ENCODE peak calls at places on chromosome 5, in five cellular contexts. J is thoracic aorta, C is right lobe of liver, T is astrocyte, G is Caco-2. I is an unnamed sample. For H3K9me3 and H3K4me1, the result is how much of the 10 kb centered on the place peaks cover.

GRCh38 chr5:100762163-100762562 is 140.9 kb downstream of the ST8SIA4 start:
- DNase-seq in J (no peak), C (no peak), T (peak), G (no peak), I (no peak)

GRCh38 chr5:180976518-180976917 is 12.1 kb upstream of the BTNL3 start:
- DNase-seq in J (no peak), C (no peak), T (no peak), G (peak), I (no peak)

GRCh38 chr5:142783601-142784291 is 13.6 kb downstream of the ARHGAP26 start:
- DNase-seq in J (no peak), C (no peak), T (no peak), G (no peak), I (no peak)

GRCh38 chr5:1492757-1493156 is 31.0 kb downstream of the LPCAT1 start:
- DNase-seq in J (no peak), C (no peak), T (no peak), G (no peak), I (no peak)

GRCh38 chr5:54275361-54275760 is 35.0 kb downstream of the ARL15 start:
- DNase-seq in J (no peak), C (no peak), T (no peak), G (no peak), I (no peak)

GRCh38 chr5:74069741-74070140 is 443.7 kb downstream of the ARHGEF28 start:
- DNase-seq in J (no peak), C (no peak), T (no peak), G (no peak), I (no peak)

GRCh38 chr5:95759634-95760033 is 28.5 kb downstream of the RHOBTB3 start:
- DNase-seq in J (no peak), C (no peak), T (peak), G (peak), I (no peak)

GRCh38 chr5:147956064-147956841 is 49.9 kb upstream of the C5orf46 start:
- DNase-seq in J (no peak), C (no peak), T (no peak), G (no peak), I (no peak)

GRCh38 chr5:85488295-85488694 is 1103.6 kb upstream of the EDIL3 start:
- DNase-seq in J (no peak), C (no peak), T (no peak), G (no peak), I (no peak)
- H3K9me3 ChIP-seq in J (under half), C (under half), T (under half), G (under half), I (under half)

GRCh38 chr5:167171056-167171455 is 1120.4 kb upstream of the WWC1 start:
- DNase-seq in J (no peak), C (no peak), T (no peak), G (no peak), I (no peak)

GRCh38 chr5:167167191-167167590 is 1124.3 kb upstream of the WWC1 start:
- DNase-seq in J (no peak), C (no peak), T (no peak), G (no peak), I (no peak)

DNA sequence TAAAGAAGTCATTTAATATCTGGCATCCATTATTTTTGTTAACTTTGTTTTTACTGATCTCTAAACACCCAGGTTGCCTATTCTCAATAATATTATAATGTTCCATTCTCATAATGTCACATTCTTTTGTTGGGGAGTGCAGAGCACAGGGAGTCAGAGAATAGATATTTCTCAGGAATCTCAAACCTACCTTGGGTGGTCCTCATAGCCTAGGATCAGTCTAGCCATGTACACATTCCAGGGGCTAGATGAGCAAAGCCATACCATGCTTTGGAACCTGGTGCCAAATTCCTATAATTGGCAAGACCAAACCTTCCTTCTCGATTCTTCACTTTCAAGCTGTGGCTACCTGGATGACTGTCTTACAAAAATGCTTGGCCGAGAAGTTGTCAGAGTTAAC is 1124.7 kb upstream of the WWC1 start:
- DNase-seq in J (no peak), C (no peak), T (no peak), G (no peak), I (no peak)
- H3K4me1 ChIP-seq in J (under half), C (under half), T (under half), G (under half), I (under half)

GRCh38 chr5:13217636-13218035 is 726.9 kb downstream of the DNAH5 start:
- DNase-seq in J (no peak), C (no peak), T (peak), G (no peak), I (no peak)

GRCh38 chr5:13215370-13215769 is 729.1 kb downstream of the DNAH5 start:
- DNase-seq in J (no peak), C (no peak), T (no peak), G (no peak), I (no peak)

GRCh38 chr5:13215806-13216205 is 728.7 kb downstream of the DNAH5 start:
- DNase-seq in J (no peak), C (no peak), T (no peak), G (no peak), I (no peak)

GRCh38 chr5:13214182-13214581 is 730.3 kb downstream of the DNAH5 start:
- DNase-seq in J (no peak), C (no peak), T (no peak), G (no peak), I (no peak)

GRCh38 chr5:13218518-13218917 is 726.0 kb downstream of the DNAH5 start:
- DNase-seq in J (no peak), C (no peak), T (no peak), G (no peak), I (no peak)
- H3K9me3 ChIP-seq in J (under half), C (under half), T (under half), G (under half), I (under half)

GRCh38 chr5:151150484-151151262 is 6.9 kb downstream of the ANXA6 start:
- DNase-seq in J (no peak), C (no peak), T (no peak), G (no peak), I (no peak)
- H3K4me1 ChIP-seq in J (under half), C (under half), T (under half), G (under half), I (under half)

GRCh38 chr5:12526113-12526512 is 621.9 kb upstream of the CTNND2 start:
- DNase-seq in J (no peak), C (no peak), T (no peak), G (no peak), I (no peak)

GRCh38 chr5:12522116-12522515 is 617.9 kb upstream of the CTNND2 start:
- DNase-seq in J (no peak), C (no peak), T (peak), G (no peak), I (no peak)
- H3K9me3 ChIP-seq in J (under half), C (under half), T (under half), G (under half), I (under half)

GRCh38 chr5:159184858-159185381 is 24.4 kb downstream of the RNF145 start:
- DNase-seq in J (no peak), C (no peak), T (peak), G (no peak), I (no peak)
- H3K4me1 ChIP-seq in J (under half), C (under half), T (half or more), G (under half), I (under half)

GRCh38 chr5:141393267-141393666 is 834 bp downstream of the PCDHGA8 start:
- DNase-seq in J (no peak), C (no peak), T (no peak), G (no peak), I (no peak)

GRCh38 chr5:141392429-141393198 is at the start of gene PCDHGA8:
- DNase-seq in J (no peak), C (no peak), T (no peak), G (no peak), I (no peak)

GRCh38 chr5:141389153-141390042 is 1.9 kb downstream of the PCDHGB4 start:
- DNase-seq in J (no peak), C (no peak), T (no peak), G (no peak), I (no peak)

GRCh38 chr5:141384471-141385267 is 2.1 kb downstream of the PCDHGA7 start:
- DNase-seq in J (no peak), C (no peak), T (no peak), G (no peak), I (no peak)

DNA sequence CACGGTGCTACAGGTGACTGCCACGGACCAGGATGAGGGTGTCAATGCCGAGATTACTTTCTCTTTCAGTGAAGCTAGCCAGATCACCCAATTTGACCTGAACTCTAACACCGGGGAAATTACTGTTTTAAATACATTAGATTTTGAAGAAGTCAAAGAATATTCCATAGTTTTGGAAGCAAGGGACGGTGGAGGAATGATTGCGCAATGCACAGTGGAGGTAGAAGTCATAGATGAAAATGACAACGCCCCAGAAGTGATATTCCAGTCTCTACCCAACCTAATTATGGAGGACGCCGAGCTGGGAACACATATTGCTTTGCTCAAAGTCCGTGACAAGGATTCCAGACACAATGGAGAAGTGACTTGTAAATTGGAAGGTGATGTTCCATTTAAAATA is 1.2 kb downstream of the PCDHGB4 start:
- DNase-seq in J (no peak), C (no peak), T (no peak), G (no peak), I (no peak)
- H3K9me3 ChIP-seq in J (half or more), C (under half), T (under half), G (under half), I (half or more)